ENCODE peak calls at places on chromosomes 12 and 14, in six cellular contexts. P is upper lobe of left lung, H is K562, N is HCT116, O is GM12878, B is HepG2. S is an unnamed sample. For H3K36me3, the result is how much of the 10 kb centered on the place peaks cover.

GRCh38 chr14:89702151-89702936 is 252.2 kb downstream of the EFCAB11 start:
- ATAC-seq in P (peak), O (no peak), H (no peak), B (no peak), N (no peak), S (peak)

GRCh38 chr12:13099910-13100609 is 3.4 kb downstream of the GSG1 start:
- ATAC-seq in H (no peak), P (no peak), O (no peak), B (no peak), N (no peak), S (no peak)

GRCh38 chr12:62903151-62903550 is 31.8 kb downstream of the PPM1H start:
- ATAC-seq in P (no peak), N (no peak), H (no peak), B (no peak), O (no peak), S (no peak)

GRCh38 chr12:111406474-111407370 is 999 bp downstream of the SH2B3 start:
- ATAC-seq in B (no peak), O (peak), P (peak), N (no peak), H (no peak), S (no peak)

GRCh38 chr12:71041481-71041880 is 116.3 kb downstream of the TSPAN8 start:
- ATAC-seq in O (no peak), P (no peak), H (no peak), N (no peak), B (no peak), S (no peak)

GRCh38 chr12:53115112-53115890 is 12.0 kb downstream of the SOAT2 start:
- ATAC-seq in O (peak), N (peak), P (no peak), H (peak), B (no peak), S (peak)

GRCh38 chr12:106276032-106276728 is 26.4 kb upstream of the TCP11L2 start:
- ATAC-seq in O (peak), H (no peak), B (no peak), P (no peak), N (no peak), S (no peak)

GRCh38 chr12:109631236-109632150 is 57.9 kb downstream of the MVK start:
- ATAC-seq in H (no peak), B (no peak), N (no peak), P (no peak), O (peak), S (no peak)

GRCh38 chr14:81474156-81474492 is 59.5 kb downstream of the SEL1L start:
- ATAC-seq in B (no peak), O (peak), P (no peak), H (no peak), N (no peak), S (no peak)

GRCh38 chr12:19665105-19665900 is 226.0 kb downstream of the AEBP2 start:
- ATAC-seq in O (no peak), P (no peak), H (no peak), B (no peak), N (no peak), S (peak)

GRCh38 chr14:68458840-68459469 is 333.9 kb downstream of the ZFP36L1 start:
- ATAC-seq in P (peak), O (no peak), H (no peak), B (peak), N (peak), S (peak)

GRCh38 chr12:15837141-15837781 is 44.9 kb upstream of the STRAP start:
- ATAC-seq in N (no peak), O (no peak), B (no peak), P (peak), H (no peak), S (peak)

GRCh38 chr14:74176404-74176788 is 62.9 kb upstream of the VSX2 start:
- ATAC-seq in B (no peak), P (no peak), O (no peak), H (no peak), N (no peak), S (no peak)

GRCh38 chr14:68333265-68333664 is 459.6 kb downstream of the ZFP36L1 start:
- ATAC-seq in H (no peak), P (no peak), B (no peak), N (no peak), O (peak), S (no peak)

GRCh38 chr12:128026696-128027574 is 240.0 kb upstream of the TMEM132C start:
- ATAC-seq in P (peak), O (no peak), B (no peak), H (no peak), N (no peak), S (no peak)

GRCh38 chr12:97016163-97016562 is 109.1 kb downstream of the NEDD1 start:
- ATAC-seq in N (no peak), H (no peak), P (no peak), O (no peak), B (no peak), S (no peak)

GRCh38 chr12:58503731-58504520 is 416.4 kb downstream of the LRIG3 start:
- ATAC-seq in H (no peak), P (no peak), N (no peak), B (no peak), O (peak), S (no peak)

GRCh38 chr12:120984351-120984898 is 6.1 kb downstream of the HNF1A start:
- ATAC-seq in B (peak), O (no peak), N (no peak), P (no peak), H (no peak), S (no peak)

GRCh38 chr12:6352198-6353173 is 10.6 kb upstream of the TNFRSF1A start:
- ATAC-seq in P (peak), N (no peak), B (peak), H (no peak), O (peak), S (peak)

GRCh38 chr14:93322886-93323596 is 9.8 kb downstream of the BTBD7 start:
- ATAC-seq in P (no peak), H (peak), B (no peak), O (no peak), N (no peak), S (no peak)

GRCh38 chr12:5520831-5521230 is 88.9 kb downstream of the NTF3 start:
- ATAC-seq in O (no peak), N (no peak), H (no peak), P (no peak), B (no peak), S (no peak)

GRCh38 chr12:122894173-122895121 is 1.5 kb downstream of the VPS37B start:
- ATAC-seq in H (peak), N (peak), O (peak), B (no peak), P (peak), S (no peak)
- TF ChIP-seq POLR2A in H (no peak), N (no peak), O (peak), B (no peak), P (no peak), S (no peak)

DNA sequence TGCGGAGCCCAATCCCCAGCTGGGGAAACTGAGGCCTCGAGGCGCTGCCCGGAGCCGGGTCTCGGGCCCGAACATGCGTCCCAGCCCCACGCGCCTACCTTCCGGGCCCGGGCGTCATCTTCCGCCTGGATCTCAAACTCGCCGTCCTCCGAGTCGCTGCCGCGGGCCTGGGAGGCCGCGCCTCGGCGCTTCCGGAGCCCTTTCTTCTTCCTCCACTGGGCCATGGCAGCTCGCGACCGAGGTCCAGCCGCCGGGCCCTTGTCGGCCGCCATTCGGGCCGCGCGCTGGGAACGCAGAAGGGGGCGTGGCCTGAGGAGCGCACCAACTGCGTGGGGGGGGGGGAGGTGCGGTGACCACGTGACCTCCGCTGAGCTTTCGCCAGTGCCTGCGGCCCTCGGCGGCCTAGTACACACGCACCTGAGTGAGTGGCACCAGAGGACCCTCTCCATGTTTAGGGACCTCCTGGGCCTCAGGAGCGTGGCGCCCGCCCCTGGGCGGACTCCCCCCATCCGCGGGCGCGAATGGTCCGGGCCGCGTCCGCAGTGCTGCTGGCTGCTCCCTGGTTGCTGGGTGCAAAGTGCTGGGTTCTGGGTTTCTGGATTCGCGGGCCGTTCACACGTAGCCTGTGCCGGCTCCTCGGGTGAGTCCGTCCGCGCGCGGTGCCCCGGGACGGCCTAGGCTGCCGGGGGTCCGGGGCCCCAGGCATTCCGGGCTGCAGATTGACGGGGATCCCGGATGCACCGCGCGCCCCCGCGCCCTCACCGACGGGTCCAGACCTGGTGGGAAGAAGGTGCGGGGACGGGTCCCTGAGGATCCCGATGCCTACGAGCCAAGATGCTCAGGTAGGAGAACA is at the start of the genes DDX54 and RITA1:
- ATAC-seq in B (peak), N (peak), P (peak), H (peak), O (peak), S (peak)
- H3K36me3 ChIP-seq in B (under half), N (under half), P (under half), H (half or more), O (under half), S (under half)

DNA sequence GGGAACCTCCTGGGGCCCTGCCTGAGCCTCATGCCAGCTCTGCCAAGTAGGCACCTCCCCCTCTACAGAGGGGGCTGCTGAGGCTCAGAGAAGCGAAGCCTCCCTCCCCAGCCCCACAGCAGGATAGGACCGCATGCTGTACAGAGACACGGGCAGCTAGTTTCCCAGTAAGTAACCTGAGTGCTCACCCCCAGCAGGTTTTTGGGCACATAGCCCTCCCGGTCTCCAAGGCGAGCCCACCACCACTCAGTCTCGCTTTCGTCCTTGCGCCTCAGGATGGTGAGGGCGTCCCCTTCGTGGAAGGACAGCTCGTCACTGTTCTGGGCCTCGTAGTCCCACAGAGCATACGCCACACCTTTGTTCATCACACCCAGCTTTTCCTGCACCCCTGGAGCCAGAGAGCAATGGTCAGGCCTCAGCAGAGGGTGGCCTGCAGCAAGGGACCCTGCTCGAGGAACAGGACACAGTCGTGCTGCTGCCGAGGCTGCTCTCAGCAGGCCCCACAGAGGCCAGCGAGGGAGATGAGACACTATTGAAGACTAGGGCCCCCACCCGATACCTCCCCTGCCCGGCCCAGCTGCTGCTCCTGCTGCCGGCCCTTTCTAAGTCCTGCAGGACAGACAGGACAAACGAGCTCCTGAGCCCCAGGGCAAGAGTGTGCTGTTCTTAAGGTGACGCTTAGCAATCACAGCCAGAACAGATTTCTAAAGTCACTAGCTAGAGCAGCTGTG is 20.4 kb downstream of the ZFYVE21 start:
- ATAC-seq in N (no peak), B (no peak), H (no peak), O (no peak), P (no peak), S (peak)
- TF ChIP-seq POLR2AphosphoS5 in N (no peak), B (no peak), H (no peak), O (no peak), P (no peak), S (no peak)

DNA sequence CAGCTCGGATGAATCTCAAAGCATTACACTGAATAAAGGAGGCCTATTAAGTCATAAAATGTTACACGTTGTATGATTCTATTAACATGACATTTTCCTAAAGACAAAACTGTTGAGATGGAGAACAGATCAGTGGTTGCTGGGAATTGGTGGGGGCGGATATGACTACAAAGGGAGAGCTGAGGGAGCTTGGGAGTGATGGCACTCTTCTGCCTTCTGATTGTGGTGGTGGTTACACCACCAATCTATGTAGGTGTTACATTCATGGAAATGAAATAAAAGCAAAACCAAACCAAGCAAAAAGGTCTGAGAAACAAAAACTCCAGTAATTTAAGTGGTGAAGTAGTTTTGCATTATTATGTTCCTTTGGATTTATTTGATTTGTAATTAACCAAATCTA is 16.4 kb upstream of the EVL start:
- ATAC-seq in O (peak), B (no peak), H (no peak), N (no peak), P (no peak), S (no peak)
- TF ChIP-seq POLR2A in O (no peak), B (no peak), H (no peak), N (no peak), P (no peak), S (no peak)

DNA sequence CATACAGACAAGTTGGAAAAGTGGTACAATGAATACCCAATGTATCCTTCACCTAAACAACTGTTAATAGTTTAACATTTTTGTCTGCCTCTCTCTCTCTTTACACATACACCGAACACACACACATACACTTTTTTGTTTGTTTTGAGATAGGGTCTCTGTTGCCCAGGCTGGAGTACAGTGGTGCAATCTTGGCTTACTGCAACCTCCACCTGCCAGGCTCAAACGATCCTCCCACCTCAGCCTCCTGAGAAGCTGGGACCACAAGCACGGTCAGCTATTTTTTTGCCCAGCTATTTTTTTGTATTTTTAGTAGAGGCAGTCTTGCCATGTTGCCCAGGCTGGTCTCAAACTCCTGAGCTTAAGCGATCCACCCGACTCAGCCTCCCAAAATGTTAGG is 16.8 kb downstream of the ZCCHC8 start:
- ATAC-seq in O (no peak), H (no peak), P (no peak), B (no peak), N (no peak), S (no peak)
- H3K36me3 ChIP-seq in O (under half), H (half or more), P (under half), B (under half), N (under half), S (half or more)

GRCh38 chr14:76784881-76785280 is 23.6 kb downstream of the VASH1 start:
- ATAC-seq in O (peak), P (peak), N (peak), H (peak), B (peak), S (peak)
- TF ChIP-seq POLR2AphosphoS5 in O (no peak), P (peak), N (no peak), H (no peak), B (no peak), S (no peak)

DNA sequence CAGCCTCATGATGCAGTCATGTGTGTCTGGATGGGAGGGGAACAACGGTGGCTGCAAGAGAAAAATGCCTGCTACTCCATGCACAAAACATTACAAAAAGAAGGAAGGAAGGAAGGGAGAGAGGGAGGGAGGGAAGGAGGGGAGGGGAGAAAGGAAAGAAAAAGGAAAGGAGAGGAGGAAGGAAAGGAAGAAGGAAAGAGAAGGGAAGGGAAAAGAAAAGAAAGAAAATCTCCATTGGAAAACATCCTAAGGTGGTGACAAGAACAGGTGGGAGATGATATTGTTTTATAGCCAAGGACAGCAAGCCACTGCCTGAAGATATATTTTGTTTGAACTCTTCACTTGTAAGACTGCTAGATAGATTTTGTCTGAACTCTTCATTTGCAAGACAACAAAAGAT is 171.8 kb upstream of the EGLN3 start:
- ATAC-seq in O (no peak), N (no peak), H (no peak), B (no peak), P (no peak), S (no peak)
- TF ChIP-seq POLR2A in O (no peak), N (no peak), H (no peak), B (no peak), P (no peak), S (no peak)

GRCh38 chr14:91354221-91354916 is 63.3 kb downstream of the CCDC88C start:
- ATAC-seq in O (no peak), P (peak), H (no peak), N (no peak), B (no peak), S (peak)
- H3K36me3 ChIP-seq in O (under half), P (under half), H (under half), N (under half), B (under half), S (under half)

DNA sequence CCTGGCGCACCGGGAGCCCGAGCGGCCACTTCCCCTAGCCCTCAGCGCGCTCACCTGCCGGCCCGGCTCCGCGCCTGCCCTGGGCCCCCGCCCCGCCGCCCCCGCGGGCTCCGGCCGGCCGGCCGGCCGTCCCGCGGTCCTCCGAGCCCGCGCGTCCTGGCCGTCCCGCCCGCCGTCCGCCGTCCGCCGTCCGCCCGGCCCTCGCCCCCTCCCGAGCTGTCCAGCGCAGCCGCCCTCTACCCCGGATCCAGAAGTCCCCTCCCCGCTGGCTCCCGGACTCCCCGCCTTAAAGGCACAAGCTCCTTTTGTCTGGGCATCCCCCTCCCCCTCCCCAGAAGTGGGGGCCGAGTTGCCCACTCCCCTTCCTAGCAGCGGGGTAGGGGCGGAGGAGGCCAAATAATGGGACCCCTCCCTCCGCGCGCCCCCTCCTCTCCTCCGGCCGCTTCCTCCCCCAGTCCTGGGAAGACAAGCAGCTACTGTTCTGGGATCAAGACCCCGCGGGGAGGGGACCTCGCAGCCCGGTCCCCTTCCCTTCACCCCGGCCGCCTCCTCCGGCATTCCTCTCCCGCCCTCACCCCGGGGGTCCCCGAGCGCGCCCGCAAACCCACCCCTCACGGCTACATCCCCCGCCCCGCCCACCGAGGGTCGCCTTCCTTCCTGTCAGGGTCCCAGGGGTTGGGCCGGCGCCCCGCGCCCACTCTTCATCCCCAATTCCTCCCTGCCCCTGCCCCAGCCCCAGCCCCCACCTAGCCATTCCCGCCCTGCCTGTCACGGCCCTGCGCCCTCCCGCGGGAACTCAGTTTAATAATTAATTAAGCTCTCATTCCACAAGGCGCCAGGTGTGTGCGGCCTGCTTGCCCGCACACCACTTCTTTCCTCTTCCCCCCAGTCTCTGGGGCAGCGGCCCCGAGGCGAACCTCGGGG is at the start of gene ADCY6:
- ATAC-seq in H (peak), B (peak), P (peak), N (peak), O (peak), S (peak)
- TF ChIP-seq POLR2AphosphoS5 in H (no peak), B (peak), P (no peak), N (peak), O (no peak), S (no peak)

DNA sequence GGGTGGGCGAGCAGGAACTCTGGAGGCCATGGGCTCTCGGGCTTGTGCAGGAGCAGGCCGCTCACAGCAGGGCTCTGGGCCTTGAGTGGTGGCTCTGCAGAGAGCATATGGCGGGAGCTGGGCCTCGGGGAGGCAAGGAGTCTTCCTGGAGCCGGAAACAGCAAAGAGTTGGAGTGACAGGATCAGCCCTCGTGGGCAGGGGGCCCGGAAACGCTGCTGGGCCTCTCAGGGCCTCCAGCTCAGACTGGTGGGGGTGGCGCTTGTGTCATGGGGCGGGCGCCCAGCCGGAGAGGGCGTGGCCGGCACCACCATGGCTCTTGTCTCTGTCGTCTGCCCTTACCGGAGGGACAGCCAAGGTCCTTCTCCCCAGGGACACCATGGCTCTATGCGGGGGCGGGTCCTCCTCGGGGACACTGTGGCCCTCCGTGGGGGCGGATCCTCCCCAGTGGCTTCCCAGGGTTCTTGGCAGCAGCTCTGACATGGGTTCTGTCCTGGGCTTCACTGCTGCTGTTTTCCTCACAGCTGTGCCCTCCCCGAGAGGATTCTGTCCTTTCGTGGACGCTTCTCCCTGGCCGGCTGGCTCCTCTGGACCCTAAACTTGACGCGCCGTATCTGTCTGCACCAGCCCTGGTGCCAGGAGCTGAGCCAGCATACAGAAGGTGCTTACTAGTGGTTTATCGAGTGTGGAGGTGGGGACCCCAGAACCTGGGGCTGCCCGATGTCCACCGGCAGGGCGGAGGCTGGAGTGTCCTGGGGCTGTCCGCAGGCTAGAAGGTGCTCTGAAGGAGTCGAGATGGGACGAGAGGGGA is 17.0 kb downstream of the FBRSL1 start:
- ATAC-seq in N (no peak), O (peak), P (peak), H (peak), B (no peak), S (peak)
- TF ChIP-seq POLR2A in N (no peak), O (no peak), P (no peak), H (no peak), B (no peak), S (no peak)